ENCODE peak calls at places on chromosomes 11 and 22, in five cellular contexts. E is A549, G is K562, O is SK-N-SH, I is GM12878. W is an unnamed sample.

GRCh38 chr11:1343391-1344055 is 34.1 kb upstream of the TOLLIP start:
- DNase-seq in E (no peak), G (no peak), O (no peak), I (no peak), W (no peak)

GRCh38 chr11:16783321-16783801 is 44.9 kb downstream of the C11orf58 start:
- DNase-seq in E (no peak), G (no peak), O (no peak), I (no peak), W (no peak)

GRCh38 chr22:38213319-38214247 is 11.8 kb downstream of the MAFF start:
- DNase-seq in E (no peak), G (no peak), O (no peak), I (peak), W (no peak)

GRCh38 chr11:62646825-62647608 is 604 bp upstream of the GANAB start:
- DNase-seq in E (no peak), G (no peak), O (peak), I (no peak), W (no peak)

GRCh38 chr11:99241059-99241458 is 220.3 kb downstream of the CNTN5 start:
- DNase-seq in E (no peak), G (no peak), O (no peak), I (no peak), W (no peak)

GRCh38 chr22:31616315-31616980 is 45.6 kb downstream of the PISD start:
- DNase-seq in E (no peak), G (no peak), O (no peak), I (no peak), W (no peak)

GRCh38 chr11:125772834-125773505 is 5.7 kb downstream of the PATE2 start:
- DNase-seq in E (no peak), G (no peak), O (no peak), I (no peak), W (peak)

GRCh38 chr11:84164722-84165121 is 878.6 kb upstream of the CCDC90B start:
- DNase-seq in E (no peak), G (no peak), O (peak), I (no peak), W (no peak)

GRCh38 chr11:706439-706956 is 467 bp downstream of the EPS8L2 start:
- DNase-seq in E (peak), G (peak), O (no peak), I (no peak), W (peak)

GRCh38 chr11:1292644-1293618 is 16.5 kb downstream of the TOLLIP start:
- DNase-seq in E (no peak), G (no peak), O (no peak), I (no peak), W (no peak)

GRCh38 chr11:119585038-119585666 is 143.8 kb downstream of the NECTIN1 start:
- DNase-seq in E (no peak), G (no peak), O (peak), I (no peak), W (no peak)

GRCh38 chr11:69534166-69534530 is 52.7 kb downstream of the LINC01488 start:
- DNase-seq in E (no peak), G (no peak), O (no peak), I (no peak), W (no peak)

GRCh38 chr22:44755000-44755399 is 2.6 kb downstream of the ARHGAP8 start:
- DNase-seq in E (no peak), G (no peak), O (no peak), I (no peak), W (no peak)

GRCh38 chr11:2477254-2477653 is 32.4 kb downstream of the KCNQ1 start:
- DNase-seq in E (no peak), G (no peak), O (no peak), I (no peak), W (no peak)

GRCh38 chr22:31093090-31093850 is 12.2 kb downstream of the SMTN start:
- DNase-seq in E (no peak), G (no peak), O (peak), I (no peak), W (no peak)

GRCh38 chr11:17240780-17241179 is 33.0 kb upstream of the PIK3C2A start:
- DNase-seq in E (no peak), G (no peak), O (no peak), I (no peak), W (no peak)

GRCh38 chr22:40326905-40327735 is 19.2 kb upstream of the ADSL start:
- DNase-seq in E (no peak), G (no peak), O (no peak), I (no peak), W (peak)

GRCh38 chr11:35593143-35593542 is 25.1 kb upstream of the FJX1 start:
- DNase-seq in E (no peak), G (no peak), O (no peak), I (no peak), W (peak)

GRCh38 chr11:70883973-70884688 is 368.2 kb downstream of the SHANK2 start:
- DNase-seq in E (no peak), G (no peak), O (no peak), I (no peak), W (no peak)

GRCh38 chr11:120586072-120586471 is 74.5 kb downstream of the GRIK4 start:
- DNase-seq in E (no peak), G (no peak), O (no peak), I (no peak), W (no peak)

GRCh38 chr11:68978931-68979591 is 1.7 kb downstream of the MRGPRD start:
- DNase-seq in E (no peak), G (no peak), O (peak), I (no peak), W (no peak)

GRCh38 chr22:49554741-49555140 is 272.9 kb downstream of the BRD1 start:
- DNase-seq in E (no peak), G (no peak), O (no peak), I (no peak), W (no peak)

GRCh38 chr22:49483281-49483905 is 344.3 kb downstream of the BRD1 start:
- DNase-seq in E (no peak), G (no peak), O (no peak), I (no peak), W (no peak)

GRCh38 chr22:31604137-31604705 is 57.8 kb downstream of the PISD start:
- DNase-seq in E (no peak), G (no peak), O (no peak), I (no peak), W (no peak)

GRCh38 chr22:18147791-18148507 is 2.0 kb upstream of the USP18 start:
- DNase-seq in E (no peak), G (no peak), O (no peak), I (no peak), W (no peak)

GRCh38 chr11:133978816-133979215 is 22.0 kb upstream of the IGSF9B start:
- DNase-seq in E (no peak), G (no peak), O (no peak), I (no peak), W (peak)

GRCh38 chr22:43042101-43042780 is 27.3 kb upstream of the PACSIN2 start:
- DNase-seq in E (no peak), G (no peak), O (no peak), I (no peak), W (peak)
- TF ChIP-seq RFX5 in E (no peak), G (no peak), O (no peak), I (no peak), W (no peak)

GRCh38 chr11:78298216-78298860 is 109.6 kb downstream of the USP35 start:
- DNase-seq in E (no peak), G (no peak), O (no peak), I (no peak), W (peak)

GRCh38 chr11:78295991-78296930 is 107.5 kb downstream of the USP35 start:
- DNase-seq in E (no peak), G (no peak), O (no peak), I (no peak), W (peak)

GRCh38 chr11:78292109-78292803 is 103.5 kb downstream of the USP35 start:
- DNase-seq in E (no peak), G (peak), O (no peak), I (no peak), W (no peak)

GRCh38 chr11:78291754-78292108 is 103.0 kb downstream of the USP35 start:
- DNase-seq in E (no peak), G (no peak), O (no peak), I (no peak), W (no peak)

GRCh38 chr11:78295347-78295746 is 106.6 kb downstream of the USP35 start:
- DNase-seq in E (no peak), G (no peak), O (no peak), I (no peak), W (no peak)
- TF ChIP-seq RCOR1 in E (no peak), G (no peak), O (no peak), I (no peak), W (no peak)

GRCh38 chr22:22709719-22710445 is 65.5 kb downstream of the GGTLC2 start:
- DNase-seq in E (no peak), G (peak), O (no peak), I (no peak), W (no peak)
- TF ChIP-seq RFX5 in E (no peak), G (no peak), O (no peak), I (no peak), W (no peak)

GRCh38 chr11:63763506-63764200 is 4.9 kb downstream of the ZFTA start:
- DNase-seq in E (no peak), G (no peak), O (peak), I (no peak), W (no peak)
- TF ChIP-seq RCOR1 in E (no peak), G (no peak), O (no peak), I (no peak), W (no peak)

DNA sequence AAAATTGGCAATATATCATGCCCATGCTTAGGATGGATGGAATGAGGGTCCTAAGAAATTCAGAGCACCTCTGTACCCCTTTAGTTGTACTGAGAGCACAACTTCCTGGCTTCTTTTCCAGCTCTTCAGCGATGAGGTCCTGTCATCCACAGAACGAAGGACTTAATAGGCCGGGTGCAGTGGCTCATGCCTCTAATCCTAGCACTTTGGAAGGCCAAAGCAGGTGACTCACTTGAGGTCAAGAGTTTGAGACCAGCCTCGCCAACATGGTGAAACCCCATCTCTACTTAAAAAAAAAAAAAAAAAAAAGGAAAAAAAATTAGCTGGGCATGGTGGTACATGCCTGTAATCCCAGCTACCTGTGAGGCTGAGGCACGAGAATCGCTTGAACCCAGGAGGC is 125.3 kb upstream of the BMAL1 start:
- DNase-seq in E (no peak), G (no peak), O (no peak), I (no peak), W (no peak)
- TF ChIP-seq RFX5 in E (no peak), G (no peak), O (no peak), I (no peak), W (no peak)

GRCh38 chr22:23655891-23656475 is 23.9 kb upstream of the DRICH1 start:
- DNase-seq in E (no peak), G (no peak), O (no peak), I (no peak), W (no peak)
- TF ChIP-seq RCOR1 in E (no peak), G (no peak), O (no peak), I (no peak), W (no peak)

W was measured in IMR-90.